ENCODE peak calls at places on chromosome 19, in six cellular contexts. E is A673, N is memory B cell, C is iPS-NIHi11, F is astrocyte of the hippocampus, U is HCT116. L is an unnamed sample.

GRCh38 chr19:2190848-2191455 is 27.2 kb downstream of the DOT1L start:
- DNase-seq in E (no peak), N (no peak), C (no peak), F (no peak), U (no peak), L (no peak)

GRCh38 chr19:54448037-54448773 is 794 bp upstream of the LENG8 start:
- DNase-seq in E (peak), N (no peak), C (peak), F (peak), U (no peak), L (peak)

GRCh38 chr19:45774765-45775164 is 5.7 kb upstream of the SIX5 start:
- DNase-seq in E (no peak), N (no peak), C (peak), F (no peak), U (no peak), L (no peak)

GRCh38 chr19:38841180-38841766 is 8.5 kb downstream of the HNRNPL start:
- DNase-seq in E (no peak), N (no peak), C (no peak), F (no peak), U (no peak), L (no peak)

GRCh38 chr19:1857648-1858326 is 5.6 kb downstream of the KLF16 start:
- DNase-seq in E (no peak), N (no peak), C (no peak), F (no peak), U (no peak), L (no peak)

GRCh38 chr19:11452814-11453335 is 17.4 kb downstream of the PRKCSH start:
- DNase-seq in E (no peak), N (no peak), C (no peak), F (no peak), U (no peak), L (no peak)

GRCh38 chr19:7415163-7415856 is 66.6 kb downstream of the ARHGEF18 start:
- DNase-seq in E (no peak), N (no peak), C (no peak), F (peak), U (no peak), L (no peak)

GRCh38 chr19:46515879-46516350 is 20.2 kb upstream of the PNMA8B start:
- DNase-seq in E (peak), N (no peak), C (peak), F (peak), U (no peak), L (peak)

GRCh38 chr19:16608290-16608704 is 19.7 kb downstream of the MED26 start:
- DNase-seq in E (no peak), N (no peak), C (no peak), F (peak), U (no peak), L (peak)

GRCh38 chr19:45955905-45956608 is 17.6 kb downstream of the NOVA2 start:
- DNase-seq in E (no peak), N (no peak), C (peak), F (peak), U (peak), L (peak)

GRCh38 chr19:9883231-9883758 is 48.2 kb downstream of the PIN1 start:
- DNase-seq in E (no peak), N (no peak), C (peak), F (peak), U (peak), L (no peak)

GRCh38 chr19:12664406-12665280 is 1.9 kb downstream of the MAN2B1 start:
- DNase-seq in E (peak), N (no peak), C (peak), F (no peak), U (no peak), L (no peak)

GRCh38 chr19:17513801-17514200 is 2.4 kb downstream of the PGLS start:
- DNase-seq in E (no peak), N (no peak), C (no peak), F (peak), U (no peak), L (no peak)

GRCh38 chr19:2327773-2328400 is 499 bp downstream of the LSM7 start:
- DNase-seq in E (peak), N (no peak), C (peak), F (peak), U (peak), L (peak)

GRCh38 chr19:17743874-17744273 is 7.4 kb upstream of the FCHO1 start:
- DNase-seq in E (no peak), N (no peak), C (no peak), F (peak), U (no peak), L (peak)

GRCh38 chr19:12936582-12936981 is 1.8 kb upstream of the CALR start:
- DNase-seq in E (no peak), N (no peak), C (no peak), F (no peak), U (no peak), L (no peak)

GRCh38 chr19:43700368-43701015 is 15.4 kb upstream of the IRGC start:
- DNase-seq in E (peak), N (peak), C (no peak), F (peak), U (no peak), L (peak)

GRCh38 chr19:6470173-6470572 is 6.1 kb downstream of the CRB3 start:
- DNase-seq in E (no peak), N (no peak), C (no peak), F (no peak), U (no peak), L (no peak)

GRCh38 chr19:18481505-18482222 is 40.2 kb downstream of the ELL start:
- DNase-seq in E (no peak), N (no peak), C (no peak), F (no peak), U (no peak), L (no peak)

GRCh38 chr19:3096902-3097326 is 2.8 kb downstream of the GNA11 start:
- DNase-seq in E (no peak), N (no peak), C (no peak), F (no peak), U (no peak), L (no peak)

GRCh38 chr19:55094456-55095259 is 19.0 kb downstream of the EPS8L1 start:
- DNase-seq in E (no peak), N (no peak), C (no peak), F (no peak), U (no peak), L (no peak)

GRCh38 chr19:38033658-38034150 is 126.7 kb downstream of the SIPA1L3 start:
- DNase-seq in E (no peak), N (peak), C (peak), F (no peak), U (no peak), L (no peak)

GRCh38 chr19:53908106-53908932 is 759 bp upstream of the CACNG7 start:
- DNase-seq in E (peak), N (no peak), C (peak), F (peak), U (no peak), L (peak)

GRCh38 chr19:50893047-50893737 is 18.0 kb downstream of the KLK4 start:
- DNase-seq in E (peak), N (no peak), C (peak), F (no peak), U (peak), L (no peak)

GRCh38 chr19:850221-850978 is 1.7 kb upstream of the ELANE start:
- DNase-seq in E (peak), N (no peak), C (peak), F (peak), U (no peak), L (no peak)

GRCh38 chr19:45781282-45782161 is 768 bp downstream of the DMPK start:
- DNase-seq in E (no peak), N (no peak), C (no peak), F (no peak), U (no peak), L (no peak)

GRCh38 chr19:1421958-1422305 is 14.5 kb downstream of the DAZAP1 start:
- DNase-seq in E (no peak), N (no peak), C (no peak), F (no peak), U (no peak), L (no peak)

GRCh38 chr19:10921909-10922637 is 6.4 kb downstream of the YIPF2 start:
- DNase-seq in E (no peak), N (no peak), C (peak), F (no peak), U (no peak), L (no peak)

GRCh38 chr19:46841458-46842083 is 9.1 kb downstream of the AP2S1 start:
- DNase-seq in E (peak), N (no peak), C (no peak), F (peak), U (no peak), L (no peak)

GRCh38 chr19:6811906-6812305 is 39.4 kb downstream of the VAV1 start:
- DNase-seq in E (peak), N (no peak), C (no peak), F (peak), U (peak), L (peak)

L was measured in endothelial cell of umbilical vein.